ENCODE peak calls at places on chromosome 19, in seven cellular contexts. One of them, this sample, is unnamed.

GRCh38 chr19:46786236-46787039 is 2.0 kb downstream of the SLC1A5 start:
- DNase-seq in left lung: peak; percentile 88
- DNase-seq in brain microvascular endothelial cell: peak; percentile 64
- DNase-seq in fibroblast of mammary gland: peak; percentile 83
- DNase-seq in ELR: peak; percentile 94
- DNase-seq in stimulated activated CD4-positive, alpha-beta T cell treated with anti-CD3 and anti-CD28 coated beads, Interleukin-1b, Interleukin-23, amount 100 ng/mL, for 24 hours: peak; percentile 69
- DNase-seq in lower lobe of right lung: peak; percentile 78
- DNase-seq in this sample: peak; percentile 82

GRCh38 chr19:14871619-14872230 is 14.2 kb downstream of the OR7A17 start:
- DNase-seq in left lung: no peak
- DNase-seq in brain microvascular endothelial cell: no peak
- DNase-seq in fibroblast of mammary gland: peak; percentile 11
- DNase-seq in ELR: peak; percentile 43
- DNase-seq in stimulated activated CD4-positive, alpha-beta T cell treated with anti-CD3 and anti-CD28 coated beads, Interleukin-1b, Interleukin-23, amount 100 ng/mL, for 24 hours: no peak
- DNase-seq in lower lobe of right lung: no peak
- DNase-seq in this sample: no peak

GRCh38 chr19:10006335-10006708 is 4.0 kb downstream of the COL5A3 start:
- DNase-seq in left lung: no peak
- DNase-seq in brain microvascular endothelial cell: no peak
- DNase-seq in fibroblast of mammary gland: peak; percentile 87
- DNase-seq in ELR: no peak
- DNase-seq in stimulated activated CD4-positive, alpha-beta T cell treated with anti-CD3 and anti-CD28 coated beads, Interleukin-1b, Interleukin-23, amount 100 ng/mL, for 24 hours: no peak
- DNase-seq in lower lobe of right lung: no peak
- DNase-seq in this sample: peak; percentile 60

GRCh38 chr19:45160870-45161714 is at the start of gene NKPD1:
- DNase-seq in left lung: peak; percentile 88
- DNase-seq in brain microvascular endothelial cell: no peak
- DNase-seq in fibroblast of mammary gland: no peak
- DNase-seq in ELR: no peak
- DNase-seq in stimulated activated CD4-positive, alpha-beta T cell treated with anti-CD3 and anti-CD28 coated beads, Interleukin-1b, Interleukin-23, amount 100 ng/mL, for 24 hours: no peak
- DNase-seq in lower lobe of right lung: peak; percentile 71
- DNase-seq in this sample: no peak

GRCh38 chr19:14073232-14073924 is 792 bp downstream of the MISP3 start:
- DNase-seq in left lung: peak; percentile 95
- DNase-seq in brain microvascular endothelial cell: peak; percentile 59
- DNase-seq in fibroblast of mammary gland: peak; percentile 76
- DNase-seq in ELR: peak; percentile 84
- DNase-seq in stimulated activated CD4-positive, alpha-beta T cell treated with anti-CD3 and anti-CD28 coated beads, Interleukin-1b, Interleukin-23, amount 100 ng/mL, for 24 hours: peak; percentile 57
- DNase-seq in lower lobe of right lung: peak; percentile 88
- DNase-seq in this sample: peak; percentile 87

GRCh38 chr19:30664358-30665058 is 292.3 kb downstream of the ZNF536 start:
- DNase-seq in left lung: no peak
- DNase-seq in brain microvascular endothelial cell: peak; percentile 11
- DNase-seq in fibroblast of mammary gland: peak; percentile 19
- DNase-seq in ELR: peak; percentile 5
- DNase-seq in stimulated activated CD4-positive, alpha-beta T cell treated with anti-CD3 and anti-CD28 coated beads, Interleukin-1b, Interleukin-23, amount 100 ng/mL, for 24 hours: no peak
- DNase-seq in lower lobe of right lung: no peak
- DNase-seq in this sample: no peak

GRCh38 chr19:38647368-38647965 is at the start of gene ACTN4:
- DNase-seq in left lung: peak; percentile 100
- DNase-seq in brain microvascular endothelial cell: peak; percentile 97
- DNase-seq in fibroblast of mammary gland: peak; percentile 94
- DNase-seq in ELR: peak; percentile 95
- DNase-seq in stimulated activated CD4-positive, alpha-beta T cell treated with anti-CD3 and anti-CD28 coated beads, Interleukin-1b, Interleukin-23, amount 100 ng/mL, for 24 hours: peak; percentile 100
- DNase-seq in lower lobe of right lung: peak; percentile 99
- DNase-seq in this sample: peak; percentile 100

GRCh38 chr19:2500157-2500556 is 24.2 kb downstream of the GADD45B start:
- DNase-seq in left lung: no peak
- DNase-seq in brain microvascular endothelial cell: no peak
- DNase-seq in fibroblast of mammary gland: no peak
- DNase-seq in ELR: no peak
- DNase-seq in stimulated activated CD4-positive, alpha-beta T cell treated with anti-CD3 and anti-CD28 coated beads, Interleukin-1b, Interleukin-23, amount 100 ng/mL, for 24 hours: no peak
- DNase-seq in lower lobe of right lung: no peak
- DNase-seq in this sample: no peak

GRCh38 chr19:31340059-31341025 is 8.9 kb downstream of the TSHZ3 start:
- DNase-seq in left lung: no peak
- DNase-seq in brain microvascular endothelial cell: no peak
- DNase-seq in fibroblast of mammary gland: peak; percentile 94
- DNase-seq in ELR: no peak
- DNase-seq in stimulated activated CD4-positive, alpha-beta T cell treated with anti-CD3 and anti-CD28 coated beads, Interleukin-1b, Interleukin-23, amount 100 ng/mL, for 24 hours: no peak
- DNase-seq in lower lobe of right lung: no peak
- DNase-seq in this sample: no peak

GRCh38 chr19:9835507-9835949 is 410 bp downstream of the PIN1 start:
- DNase-seq in left lung: no peak
- DNase-seq in brain microvascular endothelial cell: no peak
- DNase-seq in fibroblast of mammary gland: no peak
- DNase-seq in ELR: no peak
- DNase-seq in stimulated activated CD4-positive, alpha-beta T cell treated with anti-CD3 and anti-CD28 coated beads, Interleukin-1b, Interleukin-23, amount 100 ng/mL, for 24 hours: no peak
- DNase-seq in lower lobe of right lung: no peak
- DNase-seq in this sample: no peak

GRCh38 chr19:16076958-16077611 is 790 bp downstream of the TPM4 start:
- DNase-seq in left lung: peak; percentile 90
- DNase-seq in brain microvascular endothelial cell: no peak
- DNase-seq in fibroblast of mammary gland: no peak
- DNase-seq in ELR: peak; percentile 58
- DNase-seq in stimulated activated CD4-positive, alpha-beta T cell treated with anti-CD3 and anti-CD28 coated beads, Interleukin-1b, Interleukin-23, amount 100 ng/mL, for 24 hours: no peak
- DNase-seq in lower lobe of right lung: peak; percentile 81
- DNase-seq in this sample: peak; percentile 79

GRCh38 chr19:12996542-12997094 is 1.3 kb downstream of the NFIX start:
- DNase-seq in left lung: peak; percentile 84
- DNase-seq in brain microvascular endothelial cell: no peak
- DNase-seq in fibroblast of mammary gland: no peak
- DNase-seq in ELR: peak; percentile 58
- DNase-seq in stimulated activated CD4-positive, alpha-beta T cell treated with anti-CD3 and anti-CD28 coated beads, Interleukin-1b, Interleukin-23, amount 100 ng/mL, for 24 hours: no peak
- DNase-seq in lower lobe of right lung: no peak
- DNase-seq in this sample: no peak

GRCh38 chr19:53102186-53102585 is 1.0 kb downstream of the ZNF160 start:
- DNase-seq in left lung: no peak
- DNase-seq in brain microvascular endothelial cell: no peak
- DNase-seq in fibroblast of mammary gland: no peak
- DNase-seq in ELR: peak; percentile 2
- DNase-seq in stimulated activated CD4-positive, alpha-beta T cell treated with anti-CD3 and anti-CD28 coated beads, Interleukin-1b, Interleukin-23, amount 100 ng/mL, for 24 hours: no peak
- DNase-seq in lower lobe of right lung: no peak
- DNase-seq in this sample: no peak

GRCh38 chr19:719081-719512 is 10.4 kb downstream of the PALM start:
- DNase-seq in left lung: no peak
- DNase-seq in brain microvascular endothelial cell: no peak
- DNase-seq in fibroblast of mammary gland: peak; percentile 37
- DNase-seq in ELR: no peak
- DNase-seq in stimulated activated CD4-positive, alpha-beta T cell treated with anti-CD3 and anti-CD28 coated beads, Interleukin-1b, Interleukin-23, amount 100 ng/mL, for 24 hours: no peak
- DNase-seq in lower lobe of right lung: no peak
- DNase-seq in this sample: peak; percentile 87

GRCh38 chr19:3146677-3147100 is 10.9 kb downstream of the GNA15 start:
- DNase-seq in left lung: peak; percentile 92
- DNase-seq in brain microvascular endothelial cell: no peak
- DNase-seq in fibroblast of mammary gland: no peak
- DNase-seq in ELR: peak; percentile 35
- DNase-seq in stimulated activated CD4-positive, alpha-beta T cell treated with anti-CD3 and anti-CD28 coated beads, Interleukin-1b, Interleukin-23, amount 100 ng/mL, for 24 hours: peak; percentile 52
- DNase-seq in lower lobe of right lung: peak; percentile 77
- DNase-seq in this sample: no peak

GRCh38 chr19:8506402-8506957 is 4.0 kb upstream of the PRAM1 start:
- DNase-seq in left lung: no peak
- DNase-seq in brain microvascular endothelial cell: no peak
- DNase-seq in fibroblast of mammary gland: no peak
- DNase-seq in ELR: no peak
- DNase-seq in stimulated activated CD4-positive, alpha-beta T cell treated with anti-CD3 and anti-CD28 coated beads, Interleukin-1b, Interleukin-23, amount 100 ng/mL, for 24 hours: no peak
- DNase-seq in lower lobe of right lung: no peak
- DNase-seq in this sample: no peak

GRCh38 chr19:33434886-33435705 is 61.6 kb downstream of the CEBPG start:
- DNase-seq in left lung: peak; percentile 75
- DNase-seq in brain microvascular endothelial cell: peak; percentile 8
- DNase-seq in fibroblast of mammary gland: peak; percentile 25
- DNase-seq in ELR: peak; percentile 48
- DNase-seq in stimulated activated CD4-positive, alpha-beta T cell treated with anti-CD3 and anti-CD28 coated beads, Interleukin-1b, Interleukin-23, amount 100 ng/mL, for 24 hours: no peak
- DNase-seq in lower lobe of right lung: peak; percentile 37
- DNase-seq in this sample: peak; percentile 32

GRCh38 chr19:7294571-7295212 is 478 bp upstream of the INSR start:
- DNase-seq in left lung: peak; percentile 90
- DNase-seq in brain microvascular endothelial cell: no peak
- DNase-seq in fibroblast of mammary gland: peak; percentile 32
- DNase-seq in ELR: peak; percentile 47
- DNase-seq in stimulated activated CD4-positive, alpha-beta T cell treated with anti-CD3 and anti-CD28 coated beads, Interleukin-1b, Interleukin-23, amount 100 ng/mL, for 24 hours: no peak
- DNase-seq in lower lobe of right lung: peak; percentile 88
- DNase-seq in this sample: peak; percentile 88

GRCh38 chr19:34578173-34578572 is 96.6 kb downstream of the WTIP start:
- DNase-seq in left lung: no peak
- DNase-seq in brain microvascular endothelial cell: no peak
- DNase-seq in fibroblast of mammary gland: no peak
- DNase-seq in ELR: no peak
- DNase-seq in stimulated activated CD4-positive, alpha-beta T cell treated with anti-CD3 and anti-CD28 coated beads, Interleukin-1b, Interleukin-23, amount 100 ng/mL, for 24 hours: no peak
- DNase-seq in lower lobe of right lung: no peak
- DNase-seq in this sample: no peak

GRCh38 chr19:18596752-18597157 is 8.2 kb downstream of the REX1BD start:
- DNase-seq in left lung: peak; percentile 85
- DNase-seq in brain microvascular endothelial cell: no peak
- DNase-seq in fibroblast of mammary gland: no peak
- DNase-seq in ELR: peak; percentile 42
- DNase-seq in stimulated activated CD4-positive, alpha-beta T cell treated with anti-CD3 and anti-CD28 coated beads, Interleukin-1b, Interleukin-23, amount 100 ng/mL, for 24 hours: no peak
- DNase-seq in lower lobe of right lung: peak; percentile 71
- DNase-seq in this sample: peak; percentile 66

GRCh38 chr19:46309056-46309455 is 12.2 kb downstream of the HIF3A start:
- DNase-seq in left lung: no peak
- DNase-seq in brain microvascular endothelial cell: no peak
- DNase-seq in fibroblast of mammary gland: no peak
- DNase-seq in ELR: no peak
- DNase-seq in stimulated activated CD4-positive, alpha-beta T cell treated with anti-CD3 and anti-CD28 coated beads, Interleukin-1b, Interleukin-23, amount 100 ng/mL, for 24 hours: no peak
- DNase-seq in lower lobe of right lung: no peak
- DNase-seq in this sample: no peak

GRCh38 chr19:14363203-14364097 is 17.8 kb upstream of the ADGRE5 start:
- DNase-seq in left lung: peak; percentile 93
- DNase-seq in brain microvascular endothelial cell: peak; percentile 76
- DNase-seq in fibroblast of mammary gland: peak; percentile 86
- DNase-seq in ELR: peak; percentile 56
- DNase-seq in stimulated activated CD4-positive, alpha-beta T cell treated with anti-CD3 and anti-CD28 coated beads, Interleukin-1b, Interleukin-23, amount 100 ng/mL, for 24 hours: no peak
- DNase-seq in lower lobe of right lung: peak; percentile 84
- DNase-seq in this sample: peak; percentile 86

GRCh38 chr19:52638601-52639000 is 446 bp upstream of the ZNF83 start:
- DNase-seq in left lung: peak; percentile 74
- DNase-seq in brain microvascular endothelial cell: peak; percentile 28
- DNase-seq in fibroblast of mammary gland: peak; percentile 65
- DNase-seq in ELR: peak; percentile 82
- DNase-seq in stimulated activated CD4-positive, alpha-beta T cell treated with anti-CD3 and anti-CD28 coated beads, Interleukin-1b, Interleukin-23, amount 100 ng/mL, for 24 hours: no peak
- DNase-seq in lower lobe of right lung: peak; percentile 54
- DNase-seq in this sample: peak; percentile 49

GRCh38 chr19:49542446-49542845 is 14.6 kb downstream of the RCN3 start:
- DNase-seq in left lung: peak; percentile 61
- DNase-seq in brain microvascular endothelial cell: no peak
- DNase-seq in fibroblast of mammary gland: no peak
- DNase-seq in ELR: no peak
- DNase-seq in stimulated activated CD4-positive, alpha-beta T cell treated with anti-CD3 and anti-CD28 coated beads, Interleukin-1b, Interleukin-23, amount 100 ng/mL, for 24 hours: no peak
- DNase-seq in lower lobe of right lung: no peak
- DNase-seq in this sample: no peak

GRCh38 chr19:20912973-20913372 is 10.1 kb upstream of the ZNF85 start:
- DNase-seq in left lung: no peak
- DNase-seq in brain microvascular endothelial cell: no peak
- DNase-seq in fibroblast of mammary gland: no peak
- DNase-seq in ELR: no peak
- DNase-seq in stimulated activated CD4-positive, alpha-beta T cell treated with anti-CD3 and anti-CD28 coated beads, Interleukin-1b, Interleukin-23, amount 100 ng/mL, for 24 hours: no peak
- DNase-seq in lower lobe of right lung: no peak
- DNase-seq in this sample: no peak

GRCh38 chr19:39103151-39103550 is 19.0 kb downstream of the ACP7 start:
- DNase-seq in left lung: no peak
- DNase-seq in brain microvascular endothelial cell: no peak
- DNase-seq in fibroblast of mammary gland: no peak
- DNase-seq in ELR: no peak
- DNase-seq in stimulated activated CD4-positive, alpha-beta T cell treated with anti-CD3 and anti-CD28 coated beads, Interleukin-1b, Interleukin-23, amount 100 ng/mL, for 24 hours: no peak
- DNase-seq in lower lobe of right lung: no peak
- DNase-seq in this sample: no peak

GRCh38 chr19:4662020-4662695 is 8.0 kb downstream of the MYDGF start:
- DNase-seq in left lung: no peak
- DNase-seq in brain microvascular endothelial cell: no peak
- DNase-seq in fibroblast of mammary gland: no peak
- DNase-seq in ELR: no peak
- DNase-seq in stimulated activated CD4-positive, alpha-beta T cell treated with anti-CD3 and anti-CD28 coated beads, Interleukin-1b, Interleukin-23, amount 100 ng/mL, for 24 hours: no peak
- DNase-seq in lower lobe of right lung: no peak
- DNase-seq in this sample: no peak

GRCh38 chr19:11949201-11949600 is 15.6 kb upstream of the ZNF763 start:
- DNase-seq in left lung: no peak
- DNase-seq in brain microvascular endothelial cell: no peak
- DNase-seq in fibroblast of mammary gland: peak; percentile 27
- DNase-seq in ELR: no peak
- DNase-seq in stimulated activated CD4-positive, alpha-beta T cell treated with anti-CD3 and anti-CD28 coated beads, Interleukin-1b, Interleukin-23, amount 100 ng/mL, for 24 hours: no peak
- DNase-seq in lower lobe of right lung: no peak
- DNase-seq in this sample: no peak

GRCh38 chr19:13120817-13121216 is 2.8 kb downstream of the NACC1 start:
- DNase-seq in left lung: no peak
- DNase-seq in brain microvascular endothelial cell: peak; percentile 84
- DNase-seq in fibroblast of mammary gland: peak; percentile 75
- DNase-seq in ELR: peak; percentile 86
- DNase-seq in stimulated activated CD4-positive, alpha-beta T cell treated with anti-CD3 and anti-CD28 coated beads, Interleukin-1b, Interleukin-23, amount 100 ng/mL, for 24 hours: no peak
- DNase-seq in lower lobe of right lung: no peak
- DNase-seq in this sample: no peak

GRCh38 chr19:27736225-27736624 is 1476.7 kb downstream of the UQCRFS1 start:
- DNase-seq in left lung: no peak
- DNase-seq in brain microvascular endothelial cell: no peak
- DNase-seq in fibroblast of mammary gland: no peak
- DNase-seq in ELR: no peak
- DNase-seq in stimulated activated CD4-positive, alpha-beta T cell treated with anti-CD3 and anti-CD28 coated beads, Interleukin-1b, Interleukin-23, amount 100 ng/mL, for 24 hours: no peak
- DNase-seq in lower lobe of right lung: no peak
- DNase-seq in this sample: no peak

This sample was measured in Right ventricle myocardium superior.